ENCODE peak calls at places on chromosomes 3 and 15, in six cellular contexts. G is activated naive CD4-positive, alpha-beta T cell; H is uterus; Q is nucleus accumbens; A is left ventricle myocardium inferior; F is right lobe of liver. J is an unnamed sample.
A peak's percentile ranks its signal among the peaks of the same experiment; 100 is the strongest.

GRCh38 chr3:191244242-191244867 is 45.3 kb downstream of the OSTN start:
- DNase-seq in G (no peak), H (no peak), Q (no peak), A (no peak), F (no peak), J (no peak)

GRCh38 chr3:18079739-18080138 is 337.3 kb upstream of the TBC1D5 start:
- DNase-seq in G (no peak), H (no peak), Q (peak; percentile 34), A (no peak), F (no peak), J (no peak)

GRCh38 chr3:160677459-160677901 is 520 bp downstream of the ARL14 start:
- DNase-seq in G (no peak), H (no peak), Q (no peak), A (no peak), F (no peak), J (no peak)

GRCh38 chr3:50245831-50246516 is 10.0 kb downstream of the GNAI2 start:
- DNase-seq in G (peak; percentile 97), H (peak; percentile 92), Q (peak; percentile 85), A (peak; percentile 92), F (peak; percentile 88), J (peak; percentile 98)

GRCh38 chr15:71115567-71116351 is 488 bp downstream of the THSD4 start:
- DNase-seq in G (no peak), H (peak; percentile 57), Q (no peak), A (peak; percentile 56), F (peak; percentile 66), J (no peak)

GRCh38 chr3:153001428-153001827 is 160.6 kb upstream of the RAP2B start:
- DNase-seq in G (no peak), H (no peak), Q (no peak), A (no peak), F (no peak), J (no peak)

GRCh38 chr3:172038823-172039222 is 555 bp upstream of the FNDC3B start:
- DNase-seq in G (no peak), H (peak; percentile 56), Q (no peak), A (no peak), F (no peak), J (no peak)

GRCh38 chr15:68730491-68731317 is 90.0 kb downstream of the ANP32A start:
- DNase-seq in G (peak; percentile 7), H (peak; percentile 60), Q (peak; percentile 48), A (peak; percentile 47), F (no peak), J (no peak)

GRCh38 chr3:198017100-198017499 is 57.1 kb downstream of the LMLN start:
- DNase-seq in G (no peak), H (no peak), Q (no peak), A (no peak), F (no peak), J (no peak)

GRCh38 chr15:37361621-37362020 is 261.3 kb upstream of the MEIS2 start:
- DNase-seq in G (no peak), H (no peak), Q (no peak), A (no peak), F (no peak), J (no peak)